ENCODE peak calls at places on chromosomes 7 and 10, in ten cellular contexts. One of them, this sample, is unnamed.

GRCh38 chr7:157684157-157684595 is 347.4 kb downstream of the DNAJB6 start:
- DNase-seq in neural progenitor cell: peak
- DNase-seq in prostate gland: no peak
- DNase-seq in endodermal cell: peak
- DNase-seq in GM12865: no peak
- DNase-seq in breast epithelium: no peak
- DNase-seq in lower lobe of right lung: no peak
- DNase-seq in cardiac muscle cell: no peak
- DNase-seq in Panc1: no peak
- DNase-seq in AG04449: no peak
- DNase-seq in this sample: no peak

GRCh38 chr7:103100348-103100747 is 25.4 kb downstream of the ARMC10 start:
- DNase-seq in neural progenitor cell: no peak
- DNase-seq in prostate gland: no peak
- DNase-seq in endodermal cell: no peak
- DNase-seq in GM12865: no peak
- DNase-seq in breast epithelium: no peak
- DNase-seq in lower lobe of right lung: no peak
- DNase-seq in cardiac muscle cell: no peak
- DNase-seq in Panc1: no peak
- DNase-seq in AG04449: no peak
- DNase-seq in this sample: no peak

GRCh38 chr7:84821671-84822534 is 365.0 kb downstream of the SEMA3D start:
- DNase-seq in neural progenitor cell: no peak
- DNase-seq in prostate gland: no peak
- DNase-seq in endodermal cell: no peak
- DNase-seq in GM12865: no peak
- DNase-seq in breast epithelium: no peak
- DNase-seq in lower lobe of right lung: no peak
- DNase-seq in cardiac muscle cell: no peak
- DNase-seq in Panc1: no peak
- DNase-seq in AG04449: no peak
- DNase-seq in this sample: no peak

GRCh38 chr7:47439181-47439667 is 142.7 kb downstream of the TNS3 start:
- DNase-seq in neural progenitor cell: no peak
- DNase-seq in prostate gland: no peak
- DNase-seq in endodermal cell: no peak
- DNase-seq in GM12865: no peak
- DNase-seq in breast epithelium: no peak
- DNase-seq in lower lobe of right lung: no peak
- DNase-seq in cardiac muscle cell: no peak
- DNase-seq in Panc1: no peak
- DNase-seq in AG04449: no peak
- DNase-seq in this sample: no peak

GRCh38 chr10:129500617-129501339 is 33.7 kb downstream of the MGMT start:
- DNase-seq in neural progenitor cell: no peak
- DNase-seq in prostate gland: no peak
- DNase-seq in endodermal cell: no peak
- DNase-seq in GM12865: no peak
- DNase-seq in breast epithelium: no peak
- DNase-seq in lower lobe of right lung: no peak
- DNase-seq in cardiac muscle cell: no peak
- DNase-seq in Panc1: no peak
- DNase-seq in AG04449: no peak
- DNase-seq in this sample: no peak

GRCh38 chr7:27110977-27111752 is 8.7 kb upstream of the HOXA2 start:
- DNase-seq in neural progenitor cell: no peak
- DNase-seq in prostate gland: no peak
- DNase-seq in endodermal cell: no peak
- DNase-seq in GM12865: no peak
- DNase-seq in breast epithelium: no peak
- DNase-seq in lower lobe of right lung: no peak
- DNase-seq in cardiac muscle cell: no peak
- DNase-seq in Panc1: no peak
- DNase-seq in AG04449: no peak
- DNase-seq in this sample: no peak

GRCh38 chr7:138776156-138776833 is 21.5 kb upstream of the TMEM213 start:
- DNase-seq in neural progenitor cell: no peak
- DNase-seq in prostate gland: no peak
- DNase-seq in endodermal cell: no peak
- DNase-seq in GM12865: no peak
- DNase-seq in breast epithelium: no peak
- DNase-seq in lower lobe of right lung: no peak
- DNase-seq in cardiac muscle cell: no peak
- DNase-seq in Panc1: no peak
- DNase-seq in AG04449: no peak
- DNase-seq in this sample: no peak

GRCh38 chr7:821688-822087 is 10.6 kb upstream of the SUN1 start:
- DNase-seq in neural progenitor cell: no peak
- DNase-seq in prostate gland: no peak
- DNase-seq in endodermal cell: no peak
- DNase-seq in GM12865: no peak
- DNase-seq in breast epithelium: no peak
- DNase-seq in lower lobe of right lung: peak
- DNase-seq in cardiac muscle cell: peak
- DNase-seq in Panc1: no peak
- DNase-seq in AG04449: no peak
- DNase-seq in this sample: no peak

GRCh38 chr10:45495438-45496152 is 121.6 kb downstream of the ALOX5 start:
- DNase-seq in neural progenitor cell: no peak
- DNase-seq in prostate gland: no peak
- DNase-seq in endodermal cell: no peak
- DNase-seq in GM12865: no peak
- DNase-seq in breast epithelium: no peak
- DNase-seq in lower lobe of right lung: no peak
- DNase-seq in cardiac muscle cell: no peak
- DNase-seq in Panc1: no peak
- DNase-seq in AG04449: no peak
- DNase-seq in this sample: no peak

GRCh38 chr10:14014423-14014822 is 316.3 kb downstream of the FRMD4A start:
- DNase-seq in neural progenitor cell: no peak
- DNase-seq in prostate gland: no peak
- DNase-seq in endodermal cell: no peak
- DNase-seq in GM12865: no peak
- DNase-seq in breast epithelium: no peak
- DNase-seq in lower lobe of right lung: no peak
- DNase-seq in cardiac muscle cell: no peak
- DNase-seq in Panc1: no peak
- DNase-seq in AG04449: no peak
- DNase-seq in this sample: no peak

GRCh38 chr10:14010827-14011574 is 319.7 kb downstream of the FRMD4A start:
- DNase-seq in neural progenitor cell: no peak
- DNase-seq in prostate gland: no peak
- DNase-seq in endodermal cell: no peak
- DNase-seq in GM12865: no peak
- DNase-seq in breast epithelium: no peak
- DNase-seq in lower lobe of right lung: no peak
- DNase-seq in cardiac muscle cell: no peak
- DNase-seq in Panc1: no peak
- DNase-seq in AG04449: no peak
- DNase-seq in this sample: no peak

GRCh38 chr10:14008648-14009072 is 322.1 kb downstream of the FRMD4A start:
- DNase-seq in neural progenitor cell: no peak
- DNase-seq in prostate gland: no peak
- DNase-seq in endodermal cell: no peak
- DNase-seq in GM12865: no peak
- DNase-seq in breast epithelium: no peak
- DNase-seq in lower lobe of right lung: no peak
- DNase-seq in cardiac muscle cell: no peak
- DNase-seq in Panc1: no peak
- DNase-seq in AG04449: no peak
- DNase-seq in this sample: no peak

GRCh38 chr10:14010083-14010551 is 320.6 kb downstream of the FRMD4A start:
- DNase-seq in neural progenitor cell: peak
- DNase-seq in prostate gland: no peak
- DNase-seq in endodermal cell: peak
- DNase-seq in GM12865: peak
- DNase-seq in breast epithelium: no peak
- DNase-seq in lower lobe of right lung: no peak
- DNase-seq in cardiac muscle cell: no peak
- DNase-seq in Panc1: no peak
- DNase-seq in AG04449: peak
- DNase-seq in this sample: peak

GRCh38 chr10:14009315-14010082 is 321.2 kb downstream of the FRMD4A start:
- DNase-seq in neural progenitor cell: no peak
- DNase-seq in prostate gland: no peak
- DNase-seq in endodermal cell: no peak
- DNase-seq in GM12865: peak
- DNase-seq in breast epithelium: no peak
- DNase-seq in lower lobe of right lung: no peak
- DNase-seq in cardiac muscle cell: no peak
- DNase-seq in Panc1: no peak
- DNase-seq in AG04449: peak
- DNase-seq in this sample: peak
- H3K4me3 ChIP-seq in neural progenitor cell: no peak
- H3K4me3 ChIP-seq in prostate gland: no peak
- H3K4me3 ChIP-seq in endodermal cell: no peak
- H3K4me3 ChIP-seq in GM12865: peak
- H3K4me3 ChIP-seq in breast epithelium: peak
- H3K4me3 ChIP-seq in lower lobe of right lung: peak
- H3K4me3 ChIP-seq in cardiac muscle cell: no peak
- H3K4me3 ChIP-seq in Panc1: peak
- H3K4me3 ChIP-seq in AG04449: peak
- H3K4me3 ChIP-seq in this sample: peak

GRCh38 chr10:88113232-88113631 is 249.8 kb downstream of the PTEN start:
- DNase-seq in neural progenitor cell: no peak
- DNase-seq in prostate gland: no peak
- DNase-seq in endodermal cell: no peak
- DNase-seq in GM12865: peak
- DNase-seq in breast epithelium: no peak
- DNase-seq in lower lobe of right lung: no peak
- DNase-seq in cardiac muscle cell: no peak
- DNase-seq in Panc1: no peak
- DNase-seq in AG04449: no peak
- DNase-seq in this sample: no peak
- TF ChIP-seq CTCF in neural progenitor cell: no peak
- TF ChIP-seq CTCF in prostate gland: no peak
- TF ChIP-seq CTCF in endodermal cell: no peak
- TF ChIP-seq CTCF in GM12865: no peak
- TF ChIP-seq CTCF in breast epithelium: no peak
- TF ChIP-seq CTCF in lower lobe of right lung: no peak
- TF ChIP-seq CTCF in cardiac muscle cell: no peak
- TF ChIP-seq CTCF in Panc1: no peak
- TF ChIP-seq CTCF in AG04449: no peak
- TF ChIP-seq CTCF in this sample: no peak

GRCh38 chr10:32384185-32384584 is 37.2 kb upstream of the EPC1 start:
- DNase-seq in neural progenitor cell: no peak
- DNase-seq in prostate gland: no peak
- DNase-seq in endodermal cell: no peak
- DNase-seq in GM12865: no peak
- DNase-seq in breast epithelium: no peak
- DNase-seq in lower lobe of right lung: no peak
- DNase-seq in cardiac muscle cell: no peak
- DNase-seq in Panc1: no peak
- DNase-seq in AG04449: no peak
- DNase-seq in this sample: no peak
- H3K4me3 ChIP-seq in neural progenitor cell: no peak
- H3K4me3 ChIP-seq in prostate gland: no peak
- H3K4me3 ChIP-seq in endodermal cell: no peak
- H3K4me3 ChIP-seq in GM12865: no peak
- H3K4me3 ChIP-seq in breast epithelium: no peak
- H3K4me3 ChIP-seq in lower lobe of right lung: no peak
- H3K4me3 ChIP-seq in cardiac muscle cell: no peak
- H3K4me3 ChIP-seq in Panc1: no peak
- H3K4me3 ChIP-seq in AG04449: no peak
- H3K4me3 ChIP-seq in this sample: no peak

GRCh38 chr10:133318494-133319127 is 9.9 kb downstream of the ZNF511 start:
- DNase-seq in neural progenitor cell: peak
- DNase-seq in prostate gland: no peak
- DNase-seq in endodermal cell: peak
- DNase-seq in GM12865: peak
- DNase-seq in breast epithelium: no peak
- DNase-seq in lower lobe of right lung: peak
- DNase-seq in cardiac muscle cell: peak
- DNase-seq in Panc1: no peak
- DNase-seq in AG04449: no peak
- DNase-seq in this sample: no peak
- TF ChIP-seq CTCF in neural progenitor cell: peak
- TF ChIP-seq CTCF in prostate gland: peak
- TF ChIP-seq CTCF in endodermal cell: peak
- TF ChIP-seq CTCF in GM12865: peak
- TF ChIP-seq CTCF in breast epithelium: peak
- TF ChIP-seq CTCF in lower lobe of right lung: peak
- TF ChIP-seq CTCF in cardiac muscle cell: peak
- TF ChIP-seq CTCF in Panc1: peak
- TF ChIP-seq CTCF in AG04449: peak
- TF ChIP-seq CTCF in this sample: peak